ENCODE peak calls at places on chromosomes 6 and 20, in eight cellular contexts. R is activated T-cell treated with anti-CD3 and anti-CD28 coated beads, Interleukin-2, amount 50 U/mL, for 72 hours; X is SW480; D is sigmoid colon; L is body of pancreas; E is dorsolateral prefrontal cortex; V is ureter; H is HS-27A. M is an unnamed sample.

GRCh38 chr20:18284805-18285533 is 3.4 kb upstream of the ZNF133 start:
- DNase-seq in R (no peak), X (no peak), D (no peak), L (no peak), E (no peak), V (no peak), H (no peak), M (no peak)

GRCh38 chr6:103183831-103184411 is 1675.8 kb downstream of the HACE1 start:
- DNase-seq in R (no peak), X (no peak), D (no peak), L (no peak), E (no peak), V (no peak), H (no peak), M (no peak)

GRCh38 chr20:38630727-38631126 is 29.1 kb downstream of the ARHGAP40 start:
- DNase-seq in R (no peak), X (peak), D (no peak), L (no peak), E (no peak), V (no peak), H (no peak), M (no peak)

GRCh38 chr6:15260099-15260821 is 14.4 kb downstream of the JARID2 start:
- DNase-seq in R (no peak), X (no peak), D (no peak), L (no peak), E (no peak), V (no peak), H (peak), M (no peak)

GRCh38 chr6:109799664-109800063 is 108.6 kb downstream of the FIG4 start:
- DNase-seq in R (no peak), X (peak), D (no peak), L (no peak), E (no peak), V (no peak), H (no peak), M (no peak)

GRCh38 chr6:9789201-9789600 is 625.7 kb downstream of the TFAP2A start:
- DNase-seq in R (no peak), X (no peak), D (no peak), L (no peak), E (no peak), V (no peak), H (peak), M (no peak)

GRCh38 chr6:44561062-44561591 is 173.6 kb downstream of the CDC5L start:
- DNase-seq in R (no peak), X (no peak), D (no peak), L (no peak), E (no peak), V (no peak), H (no peak), M (no peak)

GRCh38 chr6:27280064-27280539 is 32.0 kb downstream of the POM121L2 start:
- DNase-seq in R (peak), X (peak), D (no peak), L (peak), E (no peak), V (no peak), H (no peak), M (no peak)

GRCh38 chr6:79430913-79431312 is 106.3 kb downstream of the LCA5 start:
- DNase-seq in R (no peak), X (no peak), D (no peak), L (no peak), E (no peak), V (no peak), H (no peak), M (no peak)

GRCh38 chr6:138622967-138623366 is 123.7 kb upstream of the NHSL1 start:
- DNase-seq in R (no peak), X (peak), D (no peak), L (no peak), E (no peak), V (no peak), H (no peak), M (no peak)

GRCh38 chr6:40398810-40399477 is 188.2 kb downstream of the LRFN2 start:
- DNase-seq in R (no peak), X (no peak), D (no peak), L (no peak), E (no peak), V (no peak), H (no peak), M (no peak)

GRCh38 chr20:48711044-48711428 is 116.8 kb downstream of the PREX1 start:
- DNase-seq in R (no peak), X (no peak), D (no peak), L (no peak), E (no peak), V (no peak), H (no peak), M (no peak)

GRCh38 chr6:1636971-1637871 is 27.5 kb downstream of the FOXC1 start:
- DNase-seq in R (no peak), X (peak), D (peak), L (no peak), E (no peak), V (no peak), H (no peak), M (no peak)

GRCh38 chr6:39942903-39943580 is 8.8 kb upstream of the MOCS1 start:
- DNase-seq in R (no peak), X (no peak), D (no peak), L (no peak), E (no peak), V (no peak), H (no peak), M (no peak)

GRCh38 chr6:133132583-133132982 is 108.6 kb upstream of the EYA4 start:
- DNase-seq in R (no peak), X (no peak), D (no peak), L (no peak), E (no peak), V (no peak), H (no peak), M (no peak)

GRCh38 chr20:63177134-63177784 is 38.7 kb downstream of the YTHDF1 start:
- DNase-seq in R (peak), X (no peak), D (no peak), L (no peak), E (peak), V (no peak), H (no peak), M (no peak)

GRCh38 chr20:20668639-20669038 is 43.8 kb downstream of the RALGAPA2 start:
- DNase-seq in R (no peak), X (peak), D (no peak), L (no peak), E (no peak), V (no peak), H (no peak), M (no peak)